ENCODE peak calls at places on chromosomes 16 and 17, in five cellular contexts. M is mammary epithelial cell; S is transverse colon; P is CD8-positive, alpha-beta memory T cell; A is tibial nerve. U is an unnamed sample. For H3K4me1, the result is how much of the 10 kb centered on the place peaks cover.

GRCh38 chr17:81814748-81815645 is 11.0 kb downstream of the GCGR start:
- DNase-seq in M (no peak), S (no peak), P (no peak), A (no peak), U (no peak)

GRCh38 chr16:87484487-87485331 is 8.1 kb downstream of the ZCCHC14 start:
- DNase-seq in M (no peak), S (no peak), P (no peak), A (no peak), U (no peak)

GRCh38 chr17:37365589-37365988 is 10.2 kb upstream of the C17orf78 start:
- DNase-seq in M (no peak), S (no peak), P (no peak), A (no peak), U (no peak)

GRCh38 chr17:17606416-17607000 is 15.0 kb upstream of the PEMT start:
- DNase-seq in M (no peak), S (no peak), P (no peak), A (no peak), U (no peak)

GRCh38 chr16:12124742-12125141 is 148.2 kb downstream of the SNX29 start:
- DNase-seq in M (no peak), S (no peak), P (no peak), A (no peak), U (no peak)

GRCh38 chr17:76716834-76717205 is 6.1 kb upstream of the MXRA7 start:
- DNase-seq in M (peak), S (no peak), P (no peak), A (no peak), U (no peak)

GRCh38 chr17:35141681-35142466 is at the start of gene NLE1:
- DNase-seq in M (peak), S (peak), P (peak), A (peak), U (peak)

GRCh38 chr17:5464717-5465507 is 3.9 kb downstream of the DHX33 start:
- DNase-seq in M (no peak), S (no peak), P (no peak), A (no peak), U (no peak)

GRCh38 chr16:19853973-19854876 is 30.4 kb downstream of the GPRC5B start:
- DNase-seq in M (no peak), S (no peak), P (no peak), A (no peak), U (no peak)

GRCh38 chr16:27355610-27356009 is 41.8 kb downstream of the IL4R start:
- DNase-seq in M (no peak), S (peak), P (no peak), A (peak), U (peak)

GRCh38 chr16:87538594-87538993 is 45.8 kb upstream of the ZCCHC14 start:
- DNase-seq in M (no peak), S (no peak), P (no peak), A (no peak), U (no peak)

GRCh38 chr17:49829026-49829425 is 18.8 kb downstream of the TAC4 start:
- DNase-seq in M (no peak), S (no peak), P (no peak), A (no peak), U (no peak)

GRCh38 chr17:49834118-49834743 is 13.6 kb downstream of the TAC4 start:
- DNase-seq in M (no peak), S (no peak), P (no peak), A (no peak), U (no peak)

GRCh38 chr17:49835472-49835871 is 12.4 kb downstream of the TAC4 start:
- DNase-seq in M (no peak), S (no peak), P (no peak), A (no peak), U (no peak)

GRCh38 chr17:49832840-49833599 is 14.8 kb downstream of the TAC4 start:
- DNase-seq in M (no peak), S (no peak), P (no peak), A (no peak), U (no peak)

DNA sequence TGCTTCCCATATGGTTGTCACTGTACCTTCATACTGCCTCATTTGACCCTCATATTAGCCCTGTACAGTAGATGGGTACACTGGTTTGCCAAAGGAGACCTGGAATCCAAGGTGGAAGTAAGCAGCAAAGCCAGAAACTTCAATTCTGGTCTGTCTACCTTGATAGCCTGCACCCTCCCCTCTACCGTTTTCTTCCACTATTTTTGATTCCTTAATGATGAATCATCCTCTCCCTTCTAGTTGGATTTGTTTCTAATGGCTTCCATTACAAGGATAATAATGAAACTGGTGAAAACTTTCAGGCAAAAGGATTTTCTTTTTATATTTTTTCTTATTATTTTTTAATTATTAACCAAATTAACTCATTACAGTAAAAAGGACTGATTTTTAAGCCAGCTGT is 17.3 kb downstream of the TAC4 start:
- DNase-seq in M (no peak), S (no peak), P (no peak), A (no peak), U (no peak)
- H3K4me1 ChIP-seq in M (under half), S (under half), P (under half), A (under half), U (under half)

GRCh38 chr17:57609878-57610270 is 135.2 kb downstream of the CCDC182 start:
- DNase-seq in M (no peak), S (no peak), P (no peak), A (no peak), U (no peak)
- H3K4me1 ChIP-seq in M (under half), S (under half), P (under half), A (under half), U (under half)

GRCh38 chr17:4334332-4334731 is 32.1 kb downstream of the UBE2G1 start:
- DNase-seq in M (no peak), S (no peak), P (no peak), A (no peak), U (no peak)
- H3K4me1 ChIP-seq in M (under half), S (under half), P (under half), A (under half), U (under half)

GRCh38 chr16:3164121-3164991 is 23.6 kb upstream of the OR1F1 start:
- DNase-seq in M (no peak), S (no peak), P (no peak), A (no peak), U (no peak)

GRCh38 chr16:3158014-3158497 is 23.2 kb downstream of the ZNF213 start:
- DNase-seq in M (peak), S (no peak), P (no peak), A (no peak), U (no peak)

GRCh38 chr16:3158498-3159314 is 23.9 kb downstream of the ZNF213 start:
- DNase-seq in M (peak), S (peak), P (peak), A (peak), U (peak)

GRCh38 chr16:3165111-3165822 is 22.7 kb upstream of the OR1F1 start:
- DNase-seq in M (no peak), S (no peak), P (no peak), A (no peak), U (no peak)

GRCh38 chr16:3161235-3162018 is 26.6 kb upstream of the OR1F1 start:
- DNase-seq in M (no peak), S (peak), P (no peak), A (no peak), U (peak)
- H3K4me1 ChIP-seq in M (under half), S (under half), P (under half), A (under half), U (under half)

DNA sequence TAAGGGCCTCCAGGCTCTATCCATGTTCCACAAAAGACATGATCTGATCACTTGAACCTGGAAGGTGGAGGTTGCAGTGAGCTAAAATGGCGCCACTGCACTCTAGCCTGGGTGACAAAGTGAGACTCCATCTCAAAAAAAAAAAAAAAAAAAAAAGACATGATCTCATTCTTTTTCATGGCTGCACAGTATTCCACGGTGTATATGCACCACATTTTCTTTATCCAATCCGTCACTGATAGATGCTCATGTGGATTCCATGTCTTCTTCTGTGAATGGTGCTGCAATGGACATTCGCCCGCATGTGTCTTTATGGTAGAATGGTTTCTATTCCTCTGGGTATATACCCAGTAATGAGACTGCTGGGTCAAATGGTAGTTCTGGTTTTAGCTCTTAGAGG is 124.4 kb downstream of the ANKRD11 start:
- DNase-seq in M (no peak), S (no peak), P (no peak), A (no peak), U (no peak)
- H3K4me1 ChIP-seq in M (half or more), S (under half), P (half or more), A (half or more), U (under half)

U was measured in mucosa of descending colon.